ENCODE peak calls at places on chromosomes 12 and 14, in six cellular contexts. One of them, this sample, is unnamed. For H3K36me3, the result is how much of the 10 kb centered on the place peaks cover.

GRCh38 chr12:25653487-25654175 is 100.5 kb upstream of the LMNTD1 start:
- DNase-seq in heart right ventricle: no peak
- DNase-seq in GM06990: no peak
- DNase-seq in psoas muscle: no peak
- DNase-seq in ovary: no peak
- DNase-seq in tibial nerve: no peak
- DNase-seq in this sample: no peak

GRCh38 chr14:30988509-30988908 is 36.9 kb upstream of the AP4S1 start:
- DNase-seq in heart right ventricle: no peak
- DNase-seq in GM06990: no peak
- DNase-seq in psoas muscle: no peak
- DNase-seq in ovary: no peak
- DNase-seq in tibial nerve: no peak
- DNase-seq in this sample: no peak

GRCh38 chr14:69346710-69347109 is 51.4 kb downstream of the ERH start:
- DNase-seq in heart right ventricle: peak
- DNase-seq in GM06990: no peak
- DNase-seq in psoas muscle: peak
- DNase-seq in ovary: peak
- DNase-seq in tibial nerve: no peak
- DNase-seq in this sample: no peak

GRCh38 chr12:128969480-128970055 is 116.3 kb downstream of the GLT1D1 start:
- DNase-seq in heart right ventricle: no peak
- DNase-seq in GM06990: peak
- DNase-seq in psoas muscle: no peak
- DNase-seq in ovary: no peak
- DNase-seq in tibial nerve: no peak
- DNase-seq in this sample: peak

GRCh38 chr14:84025258-84026012 is 1504.5 kb upstream of the FLRT2 start:
- DNase-seq in heart right ventricle: no peak
- DNase-seq in GM06990: no peak
- DNase-seq in psoas muscle: no peak
- DNase-seq in ovary: no peak
- DNase-seq in tibial nerve: no peak
- DNase-seq in this sample: no peak

GRCh38 chr14:68363401-68363800 is 429.5 kb downstream of the ZFP36L1 start:
- DNase-seq in heart right ventricle: no peak
- DNase-seq in GM06990: peak
- DNase-seq in psoas muscle: no peak
- DNase-seq in ovary: no peak
- DNase-seq in tibial nerve: no peak
- DNase-seq in this sample: no peak

GRCh38 chr12:96471368-96472040 is 17.9 kb upstream of the CFAP54 start:
- DNase-seq in heart right ventricle: no peak
- DNase-seq in GM06990: no peak
- DNase-seq in psoas muscle: no peak
- DNase-seq in ovary: no peak
- DNase-seq in tibial nerve: no peak
- DNase-seq in this sample: no peak

GRCh38 chr12:15602051-15602672 is 187.0 kb downstream of the EPS8 start:
- DNase-seq in heart right ventricle: no peak
- DNase-seq in GM06990: no peak
- DNase-seq in psoas muscle: no peak
- DNase-seq in ovary: no peak
- DNase-seq in tibial nerve: no peak
- DNase-seq in this sample: no peak

GRCh38 chr14:30607156-30607780 is 14.9 kb upstream of the SCFD1 start:
- DNase-seq in heart right ventricle: no peak
- DNase-seq in GM06990: no peak
- DNase-seq in psoas muscle: no peak
- DNase-seq in ovary: no peak
- DNase-seq in tibial nerve: no peak
- DNase-seq in this sample: no peak

GRCh38 chr12:124686001-124686884 is 118.8 kb upstream of the NCOR2 start:
- DNase-seq in heart right ventricle: no peak
- DNase-seq in GM06990: no peak
- DNase-seq in psoas muscle: no peak
- DNase-seq in ovary: peak
- DNase-seq in tibial nerve: no peak
- DNase-seq in this sample: no peak

GRCh38 chr14:35391388-35391710 is 13.2 kb downstream of the NFKBIA start:
- DNase-seq in heart right ventricle: no peak
- DNase-seq in GM06990: no peak
- DNase-seq in psoas muscle: no peak
- DNase-seq in ovary: no peak
- DNase-seq in tibial nerve: no peak
- DNase-seq in this sample: no peak

GRCh38 chr14:95808371-95808770 is 68.3 kb upstream of the TUNAR start:
- DNase-seq in heart right ventricle: no peak
- DNase-seq in GM06990: no peak
- DNase-seq in psoas muscle: no peak
- DNase-seq in ovary: no peak
- DNase-seq in tibial nerve: no peak
- DNase-seq in this sample: no peak

GRCh38 chr12:112447106-112447505 is 28.4 kb downstream of the PTPN11 start:
- DNase-seq in heart right ventricle: no peak
- DNase-seq in GM06990: no peak
- DNase-seq in psoas muscle: no peak
- DNase-seq in ovary: no peak
- DNase-seq in tibial nerve: no peak
- DNase-seq in this sample: no peak

GRCh38 chr12:4203772-4204376 is 69.7 kb upstream of the CCND2 start:
- DNase-seq in heart right ventricle: no peak
- DNase-seq in GM06990: no peak
- DNase-seq in psoas muscle: no peak
- DNase-seq in ovary: no peak
- DNase-seq in tibial nerve: no peak
- DNase-seq in this sample: no peak

GRCh38 chr12:3113671-3114070 is 36.5 kb downstream of the TSPAN9 start:
- DNase-seq in heart right ventricle: no peak
- DNase-seq in GM06990: no peak
- DNase-seq in psoas muscle: no peak
- DNase-seq in ovary: no peak
- DNase-seq in tibial nerve: no peak
- DNase-seq in this sample: no peak

GRCh38 chr12:49133014-49133413 is 1.8 kb upstream of the TUBA1B start:
- DNase-seq in heart right ventricle: no peak
- DNase-seq in GM06990: no peak
- DNase-seq in psoas muscle: no peak
- DNase-seq in ovary: no peak
- DNase-seq in tibial nerve: no peak
- DNase-seq in this sample: no peak

GRCh38 chr12:27334052-27334720 is 1.6 kb downstream of the BMAL2 start:
- DNase-seq in heart right ventricle: no peak
- DNase-seq in GM06990: no peak
- DNase-seq in psoas muscle: no peak
- DNase-seq in ovary: no peak
- DNase-seq in tibial nerve: no peak
- DNase-seq in this sample: no peak

GRCh38 chr14:96384053-96384452 is 7.9 kb upstream of the AK7 start:
- DNase-seq in heart right ventricle: no peak
- DNase-seq in GM06990: no peak
- DNase-seq in psoas muscle: no peak
- DNase-seq in ovary: no peak
- DNase-seq in tibial nerve: no peak
- DNase-seq in this sample: no peak

GRCh38 chr14:65501328-65501727 is 88.8 kb downstream of the FUT8 start:
- DNase-seq in heart right ventricle: no peak
- DNase-seq in GM06990: no peak
- DNase-seq in psoas muscle: no peak
- DNase-seq in ovary: no peak
- DNase-seq in tibial nerve: no peak
- DNase-seq in this sample: no peak

GRCh38 chr12:30482650-30483049 is 213.0 kb downstream of the IPO8 start:
- DNase-seq in heart right ventricle: no peak
- DNase-seq in GM06990: no peak
- DNase-seq in psoas muscle: no peak
- DNase-seq in ovary: no peak
- DNase-seq in tibial nerve: no peak
- DNase-seq in this sample: no peak

GRCh38 chr12:109902866-109903265 is 2.8 kb downstream of the TCHP start:
- DNase-seq in heart right ventricle: no peak
- DNase-seq in GM06990: no peak
- DNase-seq in psoas muscle: no peak
- DNase-seq in ovary: no peak
- DNase-seq in tibial nerve: no peak
- DNase-seq in this sample: no peak
- H3K36me3 ChIP-seq in heart right ventricle: under half
- H3K36me3 ChIP-seq in GM06990: under half
- H3K36me3 ChIP-seq in psoas muscle: under half
- H3K36me3 ChIP-seq in ovary: under half
- H3K36me3 ChIP-seq in tibial nerve: under half
- H3K36me3 ChIP-seq in this sample: half or more

GRCh38 chr14:58276208-58276607 is 22.1 kb upstream of the ARID4A start:
- DNase-seq in heart right ventricle: no peak
- DNase-seq in GM06990: no peak
- DNase-seq in psoas muscle: no peak
- DNase-seq in ovary: no peak
- DNase-seq in tibial nerve: no peak
- DNase-seq in this sample: no peak

GRCh38 chr14:58275527-58276190 is 22.7 kb upstream of the ARID4A start:
- DNase-seq in heart right ventricle: no peak
- DNase-seq in GM06990: no peak
- DNase-seq in psoas muscle: no peak
- DNase-seq in ovary: no peak
- DNase-seq in tibial nerve: no peak
- DNase-seq in this sample: no peak

GRCh38 chr14:58272589-58273372 is 25.6 kb upstream of the ARID4A start:
- DNase-seq in heart right ventricle: no peak
- DNase-seq in GM06990: no peak
- DNase-seq in psoas muscle: no peak
- DNase-seq in ovary: no peak
- DNase-seq in tibial nerve: no peak
- DNase-seq in this sample: no peak

DNA sequence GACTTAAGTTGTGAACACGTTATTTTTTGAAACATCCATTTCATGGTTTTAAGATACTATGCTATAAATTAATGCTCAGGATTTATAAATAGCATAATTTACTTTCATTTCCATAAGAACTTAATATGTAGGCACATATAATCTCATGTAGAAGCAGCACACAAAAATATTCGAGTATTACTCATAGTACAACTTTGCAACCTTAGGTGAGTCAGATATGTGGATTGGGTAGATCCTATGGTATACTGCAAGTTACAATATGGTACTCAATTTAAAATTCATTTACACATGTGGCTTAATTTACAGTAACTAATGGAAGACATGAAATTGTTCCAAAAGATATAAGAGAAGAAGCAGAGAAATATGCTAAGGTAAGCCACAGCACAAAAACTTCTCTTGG is 26.0 kb downstream of the PSMA3 start:
- DNase-seq in heart right ventricle: no peak
- DNase-seq in GM06990: no peak
- DNase-seq in psoas muscle: no peak
- DNase-seq in ovary: no peak
- DNase-seq in tibial nerve: no peak
- DNase-seq in this sample: no peak
- H3K36me3 ChIP-seq in heart right ventricle: half or more
- H3K36me3 ChIP-seq in GM06990: under half
- H3K36me3 ChIP-seq in psoas muscle: under half
- H3K36me3 ChIP-seq in ovary: under half
- H3K36me3 ChIP-seq in tibial nerve: under half
- H3K36me3 ChIP-seq in this sample: half or more

GRCh38 chr12:113926792-113927191 is 39.3 kb downstream of the RBM19 start:
- DNase-seq in heart right ventricle: no peak
- DNase-seq in GM06990: no peak
- DNase-seq in psoas muscle: no peak
- DNase-seq in ovary: no peak
- DNase-seq in tibial nerve: no peak
- DNase-seq in this sample: peak

GRCh38 chr12:113919791-113920190 is 46.3 kb downstream of the RBM19 start:
- DNase-seq in heart right ventricle: no peak
- DNase-seq in GM06990: no peak
- DNase-seq in psoas muscle: no peak
- DNase-seq in ovary: no peak
- DNase-seq in tibial nerve: no peak
- DNase-seq in this sample: no peak

GRCh38 chr12:113924341-113924740 is 41.8 kb downstream of the RBM19 start:
- DNase-seq in heart right ventricle: no peak
- DNase-seq in GM06990: no peak
- DNase-seq in psoas muscle: no peak
- DNase-seq in ovary: no peak
- DNase-seq in tibial nerve: no peak
- DNase-seq in this sample: no peak

GRCh38 chr12:113918306-113918705 is 47.8 kb downstream of the RBM19 start:
- DNase-seq in heart right ventricle: no peak
- DNase-seq in GM06990: no peak
- DNase-seq in psoas muscle: no peak
- DNase-seq in ovary: no peak
- DNase-seq in tibial nerve: no peak
- DNase-seq in this sample: no peak

DNA sequence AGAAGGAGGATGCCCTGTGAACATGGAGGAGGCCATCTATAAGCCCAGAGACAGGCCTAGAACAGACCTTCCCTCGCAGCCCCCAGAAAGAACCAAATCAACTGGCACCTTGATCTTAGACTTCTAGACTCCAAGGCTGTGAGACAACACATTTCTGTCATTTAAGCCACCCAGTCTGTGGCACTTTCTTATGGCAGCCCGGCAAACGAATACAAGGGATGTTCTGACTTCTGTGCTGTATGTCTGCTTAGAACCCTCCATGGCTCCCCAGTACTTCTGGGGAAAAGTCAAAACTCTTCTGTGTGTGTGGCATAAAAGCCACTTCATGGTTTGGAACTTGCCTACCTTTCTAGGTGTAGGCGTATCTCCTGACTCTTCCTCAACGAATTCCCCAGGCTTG is 42.9 kb downstream of the RBM19 start:
- DNase-seq in heart right ventricle: no peak
- DNase-seq in GM06990: no peak
- DNase-seq in psoas muscle: no peak
- DNase-seq in ovary: no peak
- DNase-seq in tibial nerve: no peak
- DNase-seq in this sample: no peak
- H3K36me3 ChIP-seq in heart right ventricle: half or more
- H3K36me3 ChIP-seq in GM06990: under half
- H3K36me3 ChIP-seq in psoas muscle: under half
- H3K36me3 ChIP-seq in ovary: under half
- H3K36me3 ChIP-seq in tibial nerve: under half
- H3K36me3 ChIP-seq in this sample: half or more

GRCh38 chr12:90510948-90511347 is 444.0 kb downstream of the CCER1 start:
- DNase-seq in heart right ventricle: no peak
- DNase-seq in GM06990: no peak
- DNase-seq in psoas muscle: no peak
- DNase-seq in ovary: no peak
- DNase-seq in tibial nerve: no peak
- DNase-seq in this sample: no peak

GRCh38 chr12:90512518-90512917 is 442.5 kb downstream of the CCER1 start:
- DNase-seq in heart right ventricle: no peak
- DNase-seq in GM06990: no peak
- DNase-seq in psoas muscle: no peak
- DNase-seq in ovary: no peak
- DNase-seq in tibial nerve: no peak
- DNase-seq in this sample: no peak

GRCh38 chr12:90519285-90519684 is 435.7 kb downstream of the CCER1 start:
- DNase-seq in heart right ventricle: no peak
- DNase-seq in GM06990: no peak
- DNase-seq in psoas muscle: no peak
- DNase-seq in ovary: no peak
- DNase-seq in tibial nerve: no peak
- DNase-seq in this sample: no peak

GRCh38 chr12:90514325-90514724 is 440.7 kb downstream of the CCER1 start:
- DNase-seq in heart right ventricle: no peak
- DNase-seq in GM06990: no peak
- DNase-seq in psoas muscle: no peak
- DNase-seq in ovary: no peak
- DNase-seq in tibial nerve: no peak
- DNase-seq in this sample: no peak

GRCh38 chr12:90515199-90516175 is 439.5 kb downstream of the CCER1 start:
- DNase-seq in heart right ventricle: no peak
- DNase-seq in GM06990: peak
- DNase-seq in psoas muscle: no peak
- DNase-seq in ovary: no peak
- DNase-seq in tibial nerve: no peak
- DNase-seq in this sample: peak
- H3K36me3 ChIP-seq in heart right ventricle: under half
- H3K36me3 ChIP-seq in GM06990: under half
- H3K36me3 ChIP-seq in psoas muscle: under half
- H3K36me3 ChIP-seq in ovary: under half
- H3K36me3 ChIP-seq in tibial nerve: under half
- H3K36me3 ChIP-seq in this sample: under half